ENCODE peak calls at places on chromosomes 3 and 15, in seven cellular contexts. L is Peyer's patch; Z is neural progenitor cell; S is breast epithelium; G is psoas muscle; U is CD8-positive, alpha-beta memory T cell; J is GM23248. N is an unnamed sample.

GRCh38 chr3:195181781-195182469 is 89.0 kb downstream of the XXYLT1 start:
- DNase-seq in L (no peak), Z (no peak), S (no peak), G (no peak), U (no peak), J (peak; percentile 57), N (no peak)

GRCh38 chr3:187567026-187567425 is 103.2 kb downstream of the SST start:
- DNase-seq in L (no peak), Z (no peak), S (no peak), G (no peak), U (no peak), J (peak; percentile 87), N (no peak)

GRCh38 chr3:126782554-126782953 is 78.5 kb downstream of the CHCHD6 start:
- DNase-seq in L (no peak), Z (no peak), S (no peak), G (peak; percentile 23), U (no peak), J (peak; percentile 97), N (peak; percentile 32)

GRCh38 chr15:101446527-101447167 is 42.9 kb downstream of the PCSK6 start:
- DNase-seq in L (no peak), Z (no peak), S (no peak), G (peak; percentile 41), U (no peak), J (peak; percentile 30), N (no peak)

GRCh38 chr15:44370830-44371229 is 56.6 kb upstream of the CTDSPL2 start:
- DNase-seq in L (no peak), Z (no peak), S (no peak), G (no peak), U (no peak), J (no peak), N (no peak)

GRCh38 chr3:151863611-151864010 is 9.8 kb upstream of the SUCNR1 start:
- DNase-seq in L (no peak), Z (no peak), S (no peak), G (no peak), U (no peak), J (peak; percentile 51), N (no peak)

GRCh38 chr3:99945328-99945995 is 127.8 kb downstream of the CMSS1 start:
- DNase-seq in L (no peak), Z (no peak), S (peak; percentile 44), G (no peak), U (no peak), J (peak; percentile 45), N (no peak)

GRCh38 chr3:155391583-155391982 is 98.1 kb upstream of the STRIT1 start:
- DNase-seq in L (no peak), Z (peak; percentile 66), S (peak; percentile 62), G (peak; percentile 26), U (no peak), J (peak; percentile 93), N (peak; percentile 41)

GRCh38 chr3:180913582-180914404 is 1.3 kb downstream of the FXR1 start:
- DNase-seq in L (no peak), Z (peak; percentile 2), S (no peak), G (no peak), U (no peak), J (peak; percentile 41), N (no peak)

GRCh38 chr3:2579206-2579605 is 480.5 kb downstream of the CNTN4 start:
- DNase-seq in L (no peak), Z (no peak), S (no peak), G (no peak), U (no peak), J (no peak), N (no peak)
- H3K27ac ChIP-seq in L (no peak overlapping the region), Z (no peak overlapping the region), S (no peak overlapping the region), G (no peak overlapping the region), U (no peak overlapping the region), J (no peak overlapping the region), N (no peak overlapping the region)

DNA sequence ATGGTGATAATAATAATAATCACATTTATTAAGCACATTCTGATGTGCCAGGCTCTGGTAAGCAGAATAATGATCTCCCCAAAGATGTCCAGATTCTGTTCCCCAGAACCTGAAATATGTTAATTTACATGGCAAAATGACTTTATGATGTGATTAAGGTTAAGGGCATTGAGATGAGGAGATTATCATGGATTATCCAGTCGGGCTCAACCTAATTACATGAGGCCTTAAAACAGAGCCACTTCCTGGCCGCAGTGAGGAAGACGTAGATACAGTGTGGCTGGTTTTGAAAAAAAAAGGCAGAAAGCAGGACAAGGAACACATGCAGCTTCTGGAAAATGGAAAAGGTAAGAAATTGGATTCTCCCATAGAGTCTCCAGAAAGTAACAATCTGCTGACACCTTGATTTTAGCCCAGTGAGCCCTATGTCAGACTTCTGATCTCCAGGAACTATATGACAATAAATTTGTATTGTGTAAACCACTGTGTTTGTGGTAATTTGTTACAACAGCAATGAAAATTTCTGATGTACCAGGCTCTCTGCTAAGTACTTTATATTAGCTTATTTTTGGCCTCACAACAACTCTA is 126.7 kb downstream of the ALCAM start:
- DNase-seq in L (no peak), Z (no peak), S (no peak), G (no peak), U (no peak), J (no peak), N (no peak)
- H3K27ac ChIP-seq in L (no peak overlapping the region), Z (no peak overlapping the region), S (no peak overlapping the region), G (no peak overlapping the region), U (no peak overlapping the region), J (no peak overlapping the region), N (no peak overlapping the region)

GRCh38 chr15:76996076-76996525 is 1.2 kb downstream of the PSTPIP1 start:
- DNase-seq in L (peak; percentile 46), Z (no peak), S (no peak), G (no peak), U (peak; percentile 17), J (no peak), N (peak; percentile 8)
- H3K27ac ChIP-seq in L (peak overlapping the region; percentile 87), Z (no peak overlapping the region), S (peak overlapping the region; percentile 32), G (no peak overlapping the region), U (peak overlapping the region; percentile 57), J (peak overlapping the region; percentile 26), N (peak overlapping the region; percentile 69)

GRCh38 chr3:24378313-24378712 is 116.3 kb downstream of the THRB start:
- DNase-seq in L (no peak), Z (no peak), S (no peak), G (no peak), U (no peak), J (no peak), N (no peak)
- H3K27ac ChIP-seq in L (no peak overlapping the region), Z (no peak overlapping the region), S (no peak overlapping the region), G (peak overlapping the region; percentile 54), U (no peak overlapping the region), J (no peak overlapping the region), N (no peak overlapping the region)

GRCh38 chr3:189304465-189305341 is 132.9 kb downstream of the TPRG1 start:
- DNase-seq in L (peak; percentile 58), Z (no peak), S (peak; percentile 75), G (no peak), U (no peak), J (peak; percentile 46), N (no peak)
- H3K27ac ChIP-seq in L (no peak overlapping the region), Z (no peak overlapping the region), S (peak overlapping the region; percentile 77), G (peak overlapping the region; percentile 72), U (no peak overlapping the region), J (no peak overlapping the region), N (peak overlapping the region; percentile 52)

GRCh38 chr3:12681586-12682371 is 17.9 kb upstream of the RAF1 start:
- DNase-seq in L (no peak), Z (no peak), S (no peak), G (no peak), U (no peak), J (peak; percentile 92), N (no peak)
- H3K27ac ChIP-seq in L (no peak overlapping the region), Z (no peak overlapping the region), S (peak overlapping the region; percentile 35), G (peak overlapping the region; percentile 61), U (no peak overlapping the region), J (peak overlapping the region; percentile 90), N (peak overlapping the region; percentile 81)

GRCh38 chr3:59106085-59106629 is 56.3 kb upstream of the CFAP20DC start:
- DNase-seq in L (no peak), Z (no peak), S (no peak), G (no peak), U (no peak), J (no peak), N (no peak)
- H3K27ac ChIP-seq in L (no peak overlapping the region), Z (no peak overlapping the region), S (no peak overlapping the region), G (no peak overlapping the region), U (no peak overlapping the region), J (no peak overlapping the region), N (no peak overlapping the region)

GRCh38 chr3:190333961-190334360 is 11.7 kb upstream of the CLDN1 start:
- DNase-seq in L (no peak), Z (no peak), S (no peak), G (no peak), U (no peak), J (no peak), N (no peak)

GRCh38 chr3:190340071-190340470 is 17.8 kb upstream of the CLDN1 start:
- DNase-seq in L (no peak), Z (no peak), S (no peak), G (no peak), U (no peak), J (no peak), N (no peak)

GRCh38 chr3:190339130-190339529 is 16.9 kb upstream of the CLDN1 start:
- DNase-seq in L (no peak), Z (no peak), S (no peak), G (no peak), U (no peak), J (peak; percentile 72), N (no peak)

GRCh38 chr3:190336516-190337189 is 14.4 kb upstream of the CLDN1 start:
- DNase-seq in L (no peak), Z (no peak), S (no peak), G (no peak), U (no peak), J (no peak), N (no peak)

DNA sequence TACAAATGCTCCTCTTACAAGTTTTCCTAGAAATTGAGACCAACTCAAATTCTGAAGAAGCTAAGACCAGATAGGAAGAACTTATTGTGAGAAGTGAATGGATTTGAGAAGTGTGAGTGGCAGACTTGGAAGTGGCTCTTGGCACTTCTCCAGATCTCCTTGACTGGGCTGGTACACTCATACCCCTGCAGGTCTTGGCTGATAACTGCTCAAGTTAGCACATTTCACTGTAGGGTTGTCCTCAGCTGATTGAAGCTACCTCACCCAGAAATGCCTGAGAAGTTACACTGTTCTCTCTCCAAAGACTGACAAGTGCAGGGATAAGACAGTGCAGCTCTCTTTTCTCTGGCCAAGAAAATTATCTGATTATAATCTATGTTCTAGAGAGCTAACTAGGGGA is 16.5 kb upstream of the CLDN1 start:
- DNase-seq in L (no peak), Z (no peak), S (no peak), G (no peak), U (no peak), J (peak; percentile 50), N (no peak)
- H3K27ac ChIP-seq in L (no peak overlapping the region), Z (no peak overlapping the region), S (no peak overlapping the region), G (no peak overlapping the region), U (no peak overlapping the region), J (peak overlapping the region; percentile 45), N (no peak overlapping the region)

N was measured in upper lobe of left lung.